ENCODE peak calls at places on chromosome 10, in four cellular contexts. H is K562, Z is GM12878, X is HL-60. J is an unnamed sample.
A peak's percentile ranks its signal among the peaks of the same experiment; 100 is the strongest.

GRCh38 chr10:5645375-5645774 is 21.0 kb downstream of the ASB13 start:
- DNase-seq in H (no peak), X (no peak), Z (no peak), J (no peak)

GRCh38 chr10:125355657-125356056 is 195.3 kb upstream of the CTBP2 start:
- DNase-seq in Z (no peak), H (no peak), X (no peak), J (no peak)

GRCh38 chr10:101778781-101779543 is 3.0 kb upstream of the FGF8 start:
- DNase-seq in X (no peak), Z (no peak), H (peak; percentile 67), J (no peak)

GRCh38 chr10:36808625-36809362 is 316.6 kb upstream of the ANKRD30A start:
- DNase-seq in X (no peak), Z (no peak), H (no peak), J (no peak)

GRCh38 chr10:84159076-84159475 is 14.5 kb upstream of the GPR15LG start:
- DNase-seq in H (no peak), X (no peak), Z (no peak), J (no peak)

GRCh38 chr10:132387723-132388210 is 9.2 kb upstream of the PWWP2B start:
- DNase-seq in X (no peak), H (peak; percentile 89), Z (no peak), J (peak; percentile 95)

GRCh38 chr10:124101351-124101750 is 8.0 kb upstream of the CHST15 start:
- DNase-seq in H (no peak), X (no peak), Z (no peak), J (no peak)

GRCh38 chr10:1134156-1134555 is 78.0 kb downstream of the WDR37 start:
- DNase-seq in H (no peak), Z (no peak), X (no peak), J (no peak)

GRCh38 chr10:87723500-87723899 is 63.8 kb downstream of the PAPSS2 start:
- DNase-seq in H (no peak), X (no peak), Z (no peak), J (no peak)

GRCh38 chr10:30770229-30770628 is 140.7 kb upstream of the LYZL2 start:
- DNase-seq in X (no peak), Z (no peak), H (no peak), J (no peak)
- TF ChIP-seq SPI1 in X (no peak), Z (no peak), H (no peak), J (no peak)

DNA sequence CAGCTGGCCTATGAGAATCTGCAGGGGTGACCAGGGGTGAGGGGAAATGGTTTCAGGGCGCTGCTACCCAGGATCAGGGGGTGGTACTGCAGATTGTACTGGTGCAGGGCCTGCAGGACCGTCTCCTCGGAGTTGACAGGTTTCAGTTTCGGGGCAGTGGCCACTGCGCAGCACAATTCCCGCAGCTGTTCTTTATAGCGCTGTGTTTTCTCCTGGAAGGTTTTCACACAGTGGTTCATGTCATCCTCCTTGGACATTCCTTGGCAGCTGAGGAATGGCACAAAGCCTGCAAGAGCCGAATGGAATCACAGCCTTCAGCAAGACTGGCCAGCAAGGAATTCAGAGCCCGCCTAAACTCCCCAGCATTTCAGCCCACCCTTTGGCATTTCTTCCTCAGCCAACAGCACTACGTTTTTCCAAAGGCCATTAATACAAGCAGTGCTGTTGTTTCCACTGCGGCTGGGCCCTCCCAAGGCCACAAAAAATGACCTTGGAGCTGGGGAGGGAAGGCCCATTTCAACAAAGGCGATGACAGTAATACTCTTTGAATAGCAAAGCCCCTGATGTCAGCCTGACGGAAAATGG is 44.9 kb downstream of the PNLIPRP2 start:
- DNase-seq in Z (no peak), X (no peak), H (no peak), J (no peak)
- TF ChIP-seq SPI1 in Z (no peak), X (no peak), H (no peak), J (no peak)

GRCh38 chr10:99582255-99582770 is 37.9 kb downstream of the SLC25A28 start:
- DNase-seq in Z (no peak), H (no peak), X (no peak), J (no peak)

GRCh38 chr10:99583702-99584101 is 36.5 kb downstream of the SLC25A28 start:
- DNase-seq in X (no peak), H (no peak), Z (no peak), J (no peak)

GRCh38 chr10:99579971-99580370 is 40.3 kb downstream of the SLC25A28 start:
- DNase-seq in X (no peak), Z (no peak), H (no peak), J (no peak)
- TF ChIP-seq SPI1 in X (no peak), Z (no peak), H (no peak), J (no peak)

DNA sequence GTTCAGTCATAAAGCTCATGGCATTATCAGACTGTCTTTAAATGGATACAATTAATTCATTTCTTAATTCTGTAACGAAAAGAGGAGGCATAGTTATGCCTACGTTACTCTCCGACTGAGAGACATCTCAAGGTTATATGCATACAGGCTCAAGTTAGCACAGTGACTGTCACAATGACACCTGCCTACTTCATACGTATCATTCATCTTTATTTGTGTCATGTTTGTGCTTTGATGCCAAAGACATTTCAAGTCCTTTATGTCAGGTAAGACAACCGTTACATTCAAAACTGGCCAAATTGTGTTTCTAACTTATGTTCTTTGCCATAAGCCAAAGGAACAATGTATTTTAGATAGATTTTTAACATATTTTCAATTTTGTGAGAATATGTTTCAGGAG is 328.8 kb upstream of the NRG3 start:
- DNase-seq in Z (no peak), X (no peak), H (no peak), J (no peak)
- TF ChIP-seq SPI1 in Z (no peak), X (no peak), H (no peak), J (no peak)

J was measured in GM12891.